ENCODE peak calls at places on chromosomes 13 and 19, in seven cellular contexts. O is astrocyte of the spinal cord; Y is stimulated activated CD4-positive, alpha-beta T cell treated with anti-CD3 and anti-CD28 coated beads, Interleukin-2, amount 100 ng/mL, for 48 hours; Q is uterus; W is non-pigmented ciliary epithelial cell; V is endothelial cell; U is T-cell. P is an unnamed sample.

GRCh38 chr13:94454906-94455305 is 24.6 kb downstream of the DCT start:
- DNase-seq in O (no peak), Y (no peak), W (no peak), U (no peak), V (no peak), Q (no peak), P (peak)

GRCh38 chr13:50685491-50685890 is 158.0 kb downstream of the DLEU7 start:
- DNase-seq in W (no peak), Y (no peak), U (no peak), O (peak), V (no peak), Q (peak), P (peak)

GRCh38 chr19:38837656-38838121 is 6.1 kb upstream of the ECH1 start:
- DNase-seq in O (no peak), U (no peak), W (no peak), Q (no peak), Y (no peak), V (no peak), P (no peak)

GRCh38 chr19:15841875-15842569 is 26.6 kb upstream of the OR10H1 start:
- DNase-seq in U (no peak), Y (no peak), Q (no peak), V (no peak), O (no peak), W (no peak), P (peak)

GRCh38 chr19:6717036-6717435 is 3.4 kb downstream of the C3 start:
- DNase-seq in V (no peak), W (no peak), Y (no peak), O (no peak), U (no peak), Q (no peak), P (no peak)

GRCh38 chr19:10717356-10718204 is at the start of gene DNM2:
- DNase-seq in Y (peak), O (peak), W (peak), U (peak), Q (peak), V (peak), P (peak)

GRCh38 chr13:33015275-33015674 is 948 bp upstream of the KL start:
- DNase-seq in U (no peak), Y (no peak), W (no peak), O (no peak), V (peak), Q (peak), P (no peak)

GRCh38 chr13:89470901-89471300 is 1799.7 kb downstream of the SLITRK5 start:
- DNase-seq in U (no peak), O (no peak), W (no peak), V (no peak), Y (no peak), Q (no peak), P (no peak)

GRCh38 chr13:81293594-81294164 is 952.8 kb upstream of the SPRY2 start:
- DNase-seq in W (no peak), Y (no peak), V (no peak), O (no peak), U (no peak), Q (no peak), P (no peak)

GRCh38 chr19:41263850-41264580 is at the start of gene HNRNPUL1:
- DNase-seq in W (peak), Y (peak), V (peak), U (peak), O (peak), Q (peak), P (peak)

GRCh38 chr19:7476241-7476640 is 12.6 kb downstream of the PEX11G start:
- DNase-seq in Q (no peak), U (no peak), Y (no peak), O (no peak), V (no peak), W (no peak), P (no peak)

GRCh38 chr19:43711751-43712355 is 4.0 kb upstream of the IRGC start:
- DNase-seq in W (no peak), V (no peak), O (no peak), Q (no peak), U (no peak), Y (no peak), P (peak)

GRCh38 chr13:92967923-92968322 is 258.7 kb upstream of the GPC6 start:
- DNase-seq in U (no peak), V (no peak), Q (no peak), Y (no peak), W (no peak), O (peak), P (no peak)

GRCh38 chr13:43786766-43787517 is at the start of gene ENOX1:
- DNase-seq in U (no peak), V (peak), O (peak), W (no peak), Q (peak), Y (no peak), P (peak)

GRCh38 chr19:47608908-47609879 is at the start of gene BICRA:
- DNase-seq in Y (peak), W (no peak), U (peak), V (peak), O (peak), Q (peak), P (peak)

GRCh38 chr13:38167164-38167822 is 182.4 kb upstream of the UFM1 start:
- DNase-seq in O (no peak), V (no peak), Q (no peak), W (no peak), Y (no peak), U (no peak), P (no peak)

GRCh38 chr13:41054212-41054877 is 7.0 kb upstream of the WBP4 start:
- DNase-seq in W (no peak), V (peak), U (peak), O (peak), Y (peak), Q (peak), P (peak)

GRCh38 chr19:49639401-49640112 is 386 bp downstream of the RRAS start:
- DNase-seq in U (peak), W (no peak), O (no peak), Y (no peak), V (no peak), Q (peak), P (no peak)

GRCh38 chr13:35014606-35015005 is 72.5 kb downstream of the NBEA start:
- DNase-seq in V (no peak), W (no peak), Q (no peak), U (no peak), O (no peak), Y (no peak), P (no peak)

GRCh38 chr13:44088409-44088808 is 208.7 kb downstream of the LACC1 start:
- DNase-seq in Q (no peak), V (no peak), Y (no peak), W (no peak), U (no peak), O (no peak), P (no peak)

P was measured in Daoy.